ENCODE peak calls at places on chromosome 9, in seven cellular contexts. One of them, this sample, is unnamed.

GRCh38 chr9:133113163-133113927 is 7.7 kb downstream of the RALGDS start:
- DNase-seq in mesenchymal stem cell: peak
- DNase-seq in amygdala: peak
- DNase-seq in NCI-H2081: no peak
- DNase-seq in HT1080: peak
- DNase-seq in amniotic stem cell: no peak
- DNase-seq in kidney: peak
- DNase-seq in this sample: no peak

GRCh38 chr9:113574381-113575262 is 111.1 kb downstream of the RGS3 start:
- DNase-seq in mesenchymal stem cell: no peak
- DNase-seq in amygdala: no peak
- DNase-seq in NCI-H2081: no peak
- DNase-seq in HT1080: no peak
- DNase-seq in amniotic stem cell: no peak
- DNase-seq in kidney: peak
- DNase-seq in this sample: no peak

GRCh38 chr9:33320568-33321261 is 30.4 kb downstream of the NFX1 start:
- DNase-seq in mesenchymal stem cell: peak
- DNase-seq in amygdala: no peak
- DNase-seq in NCI-H2081: no peak
- DNase-seq in HT1080: peak
- DNase-seq in amniotic stem cell: peak
- DNase-seq in kidney: no peak
- DNase-seq in this sample: no peak

GRCh38 chr9:113564804-113565237 is 101.3 kb downstream of the RGS3 start:
- DNase-seq in mesenchymal stem cell: peak
- DNase-seq in amygdala: peak
- DNase-seq in NCI-H2081: no peak
- DNase-seq in HT1080: peak
- DNase-seq in amniotic stem cell: peak
- DNase-seq in kidney: peak
- DNase-seq in this sample: no peak

GRCh38 chr9:132857601-132858342 is 20.3 kb downstream of the AK8 start:
- DNase-seq in mesenchymal stem cell: no peak
- DNase-seq in amygdala: no peak
- DNase-seq in NCI-H2081: peak
- DNase-seq in HT1080: peak
- DNase-seq in amniotic stem cell: no peak
- DNase-seq in kidney: no peak
- DNase-seq in this sample: no peak

GRCh38 chr9:90002299-90003045 is 397.7 kb downstream of the GADD45G start:
- DNase-seq in mesenchymal stem cell: no peak
- DNase-seq in amygdala: no peak
- DNase-seq in NCI-H2081: peak
- DNase-seq in HT1080: peak
- DNase-seq in amniotic stem cell: no peak
- DNase-seq in kidney: no peak
- DNase-seq in this sample: peak

GRCh38 chr9:19409406-19410194 is 791 bp downstream of the ACER2 start:
- DNase-seq in mesenchymal stem cell: peak
- DNase-seq in amygdala: no peak
- DNase-seq in NCI-H2081: peak
- DNase-seq in HT1080: peak
- DNase-seq in amniotic stem cell: no peak
- DNase-seq in kidney: peak
- DNase-seq in this sample: peak

GRCh38 chr9:136242908-136243525 is 2.6 kb downstream of the QSOX2 start:
- DNase-seq in mesenchymal stem cell: no peak
- DNase-seq in amygdala: no peak
- DNase-seq in NCI-H2081: no peak
- DNase-seq in HT1080: no peak
- DNase-seq in amniotic stem cell: no peak
- DNase-seq in kidney: no peak
- DNase-seq in this sample: no peak

GRCh38 chr9:91144782-91145181 is 216.9 kb downstream of the AUH start:
- DNase-seq in mesenchymal stem cell: no peak
- DNase-seq in amygdala: no peak
- DNase-seq in NCI-H2081: no peak
- DNase-seq in HT1080: no peak
- DNase-seq in amniotic stem cell: no peak
- DNase-seq in kidney: no peak
- DNase-seq in this sample: no peak

GRCh38 chr9:134502261-134503211 is 139.1 kb upstream of the COL5A1 start:
- DNase-seq in mesenchymal stem cell: peak
- DNase-seq in amygdala: no peak
- DNase-seq in NCI-H2081: no peak
- DNase-seq in HT1080: peak
- DNase-seq in amniotic stem cell: peak
- DNase-seq in kidney: peak
- DNase-seq in this sample: no peak